ENCODE peak calls at places on chromosomes 13 and 19, in four cellular contexts. One of them, this sample, is unnamed.
A peak's percentile ranks its signal among the peaks of the same experiment; 100 is the strongest.

GRCh38 chr13:23767806-23768205 is 121.4 kb downstream of the MIPEP start:
- DNase-seq in OCI-LY7: no peak
- DNase-seq in keratinocyte: no peak
- DNase-seq in left ventricle myocardium inferior: no peak
- DNase-seq in this sample: no peak

GRCh38 chr13:75417006-75417384 is 65.0 kb downstream of the TBC1D4 start:
- DNase-seq in keratinocyte: no peak
- DNase-seq in left ventricle myocardium inferior: no peak
- DNase-seq in OCI-LY7: no peak
- DNase-seq in this sample: no peak

GRCh38 chr13:25249001-25249543 is 38.2 kb downstream of the MTMR6 start:
- DNase-seq in left ventricle myocardium inferior: no peak
- DNase-seq in keratinocyte: no peak
- DNase-seq in OCI-LY7: peak; percentile 49
- DNase-seq in this sample: peak; percentile 24

GRCh38 chr13:83995930-83996329 is 113.7 kb upstream of the SLITRK1 start:
- DNase-seq in keratinocyte: no peak
- DNase-seq in left ventricle myocardium inferior: no peak
- DNase-seq in OCI-LY7: no peak
- DNase-seq in this sample: no peak

GRCh38 chr19:49512970-49513745 is 697 bp downstream of the FCGRT start:
- DNase-seq in keratinocyte: no peak
- DNase-seq in left ventricle myocardium inferior: peak; percentile 70
- DNase-seq in OCI-LY7: peak; percentile 59
- DNase-seq in this sample: no peak

GRCh38 chr19:27762933-27763332 is 1450.0 kb downstream of the UQCRFS1 start:
- DNase-seq in OCI-LY7: no peak
- DNase-seq in left ventricle myocardium inferior: no peak
- DNase-seq in keratinocyte: no peak
- DNase-seq in this sample: no peak

GRCh38 chr13:23616228-23616627 is 46.0 kb downstream of the TNFRSF19 start:
- DNase-seq in left ventricle myocardium inferior: no peak
- DNase-seq in keratinocyte: no peak
- DNase-seq in OCI-LY7: no peak
- DNase-seq in this sample: no peak

GRCh38 chr13:47294691-47295090 is 397.8 kb upstream of the HTR2A start:
- DNase-seq in keratinocyte: no peak
- DNase-seq in left ventricle myocardium inferior: no peak
- DNase-seq in OCI-LY7: no peak
- DNase-seq in this sample: no peak

GRCh38 chr19:7953060-7953459 is 9.6 kb upstream of the TIMM44 start:
- DNase-seq in OCI-LY7: no peak
- DNase-seq in keratinocyte: no peak
- DNase-seq in left ventricle myocardium inferior: no peak
- DNase-seq in this sample: no peak

GRCh38 chr13:94342436-94343242 is 136.8 kb downstream of the DCT start:
- DNase-seq in OCI-LY7: no peak
- DNase-seq in keratinocyte: no peak
- DNase-seq in left ventricle myocardium inferior: no peak
- DNase-seq in this sample: no peak

GRCh38 chr19:49297403-49297802 is 27.6 kb downstream of the SLC6A16 start:
- DNase-seq in keratinocyte: no peak
- DNase-seq in left ventricle myocardium inferior: no peak
- DNase-seq in OCI-LY7: no peak
- DNase-seq in this sample: no peak

GRCh38 chr13:61727714-61728275 is 312.1 kb upstream of the PCDH20 start:
- DNase-seq in left ventricle myocardium inferior: no peak
- DNase-seq in keratinocyte: no peak
- DNase-seq in OCI-LY7: no peak
- DNase-seq in this sample: no peak

GRCh38 chr19:57359300-57359699 is 4.1 kb upstream of the TRAPPC2B start:
- DNase-seq in left ventricle myocardium inferior: no peak
- DNase-seq in OCI-LY7: no peak
- DNase-seq in keratinocyte: no peak
- DNase-seq in this sample: no peak

GRCh38 chr19:57363734-57364181 is 407 bp downstream of the TRAPPC2B start:
- DNase-seq in OCI-LY7: peak; percentile 17
- DNase-seq in keratinocyte: no peak
- DNase-seq in left ventricle myocardium inferior: no peak
- DNase-seq in this sample: no peak

GRCh38 chr19:57362997-57363705 is at the start of the genes TRAPPC2B and ZNF547:
- DNase-seq in left ventricle myocardium inferior: peak; percentile 100
- DNase-seq in OCI-LY7: peak; percentile 99
- DNase-seq in keratinocyte: peak; percentile 94
- DNase-seq in this sample: peak; percentile 99

GRCh38 chr19:57357406-57357805 is 5.9 kb upstream of the TRAPPC2B start:
- DNase-seq in OCI-LY7: no peak
- DNase-seq in keratinocyte: no peak
- DNase-seq in left ventricle myocardium inferior: no peak
- DNase-seq in this sample: no peak

GRCh38 chr19:57362419-57362818 is 932 bp upstream of the TRAPPC2B start:
- DNase-seq in left ventricle myocardium inferior: no peak
- DNase-seq in keratinocyte: no peak
- DNase-seq in OCI-LY7: no peak
- DNase-seq in this sample: no peak
- H3K4me3 ChIP-seq in left ventricle myocardium inferior: peak overlapping the region; percentile 88
- H3K4me3 ChIP-seq in keratinocyte: peak overlapping the region; percentile 88
- H3K4me3 ChIP-seq in OCI-LY7: peak overlapping the region; percentile 83
- H3K4me3 ChIP-seq in this sample: peak overlapping the region; percentile 65

GRCh38 chr19:29671393-29672076 is 6.3 kb downstream of the PLEKHF1 start:
- DNase-seq in left ventricle myocardium inferior: peak; percentile 68
- DNase-seq in keratinocyte: peak; percentile 99
- DNase-seq in OCI-LY7: peak; percentile 34
- DNase-seq in this sample: peak; percentile 94
- TF ChIP-seq CTCF in left ventricle myocardium inferior: peak; percentile 57
- TF ChIP-seq CTCF in keratinocyte: peak; percentile 51
- TF ChIP-seq CTCF in OCI-LY7: peak; percentile 52
- TF ChIP-seq CTCF in this sample: peak; percentile 76

DNA sequence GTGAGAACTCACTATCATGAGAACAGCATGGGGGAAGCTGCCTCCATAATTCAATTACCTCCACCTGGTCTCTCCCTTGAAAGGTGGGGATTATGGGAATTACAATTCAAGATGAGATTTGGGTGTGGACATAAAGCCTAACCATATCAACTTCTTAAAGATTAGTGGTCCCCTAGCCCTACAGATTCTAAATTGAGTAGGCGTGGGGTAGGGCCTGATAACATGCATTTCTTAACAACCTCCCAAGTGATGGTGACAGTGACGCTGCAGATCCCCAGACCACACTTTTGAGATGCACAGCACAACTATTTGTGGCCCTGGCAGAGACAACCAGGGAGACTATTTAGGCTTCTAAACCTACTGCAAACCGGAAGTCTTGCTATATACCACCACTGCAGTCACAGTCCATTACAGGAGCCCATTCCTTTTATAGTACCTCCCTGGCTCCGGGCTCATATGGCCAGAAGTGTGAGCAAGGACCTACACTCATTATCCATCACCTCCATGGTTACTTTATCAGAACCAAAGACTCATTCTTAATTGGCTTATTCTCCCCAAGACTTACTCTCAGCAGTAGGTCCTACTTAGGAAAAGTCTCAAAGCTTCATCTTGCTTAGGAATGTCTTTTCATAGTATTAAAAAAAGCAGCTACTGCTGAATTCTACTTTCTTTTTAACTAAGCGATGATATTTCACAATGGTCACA is 2.1 kb upstream of the DPY19L3 start:
- DNase-seq in left ventricle myocardium inferior: no peak
- DNase-seq in OCI-LY7: no peak
- DNase-seq in keratinocyte: no peak
- DNase-seq in this sample: no peak
- H3K4me3 ChIP-seq in left ventricle myocardium inferior: no peak overlapping the region
- H3K4me3 ChIP-seq in OCI-LY7: no peak overlapping the region
- H3K4me3 ChIP-seq in keratinocyte: no peak overlapping the region
- H3K4me3 ChIP-seq in this sample: no peak overlapping the region

GRCh38 chr13:70623260-70623659 is 515.0 kb upstream of the KLHL1 start:
- DNase-seq in OCI-LY7: peak; percentile 9
- DNase-seq in keratinocyte: no peak
- DNase-seq in left ventricle myocardium inferior: no peak
- DNase-seq in this sample: no peak
- TF ChIP-seq CTCF in OCI-LY7: peak; percentile 83
- TF ChIP-seq CTCF in keratinocyte: no peak
- TF ChIP-seq CTCF in left ventricle myocardium inferior: peak; percentile 51
- TF ChIP-seq CTCF in this sample: peak; percentile 5

DNA sequence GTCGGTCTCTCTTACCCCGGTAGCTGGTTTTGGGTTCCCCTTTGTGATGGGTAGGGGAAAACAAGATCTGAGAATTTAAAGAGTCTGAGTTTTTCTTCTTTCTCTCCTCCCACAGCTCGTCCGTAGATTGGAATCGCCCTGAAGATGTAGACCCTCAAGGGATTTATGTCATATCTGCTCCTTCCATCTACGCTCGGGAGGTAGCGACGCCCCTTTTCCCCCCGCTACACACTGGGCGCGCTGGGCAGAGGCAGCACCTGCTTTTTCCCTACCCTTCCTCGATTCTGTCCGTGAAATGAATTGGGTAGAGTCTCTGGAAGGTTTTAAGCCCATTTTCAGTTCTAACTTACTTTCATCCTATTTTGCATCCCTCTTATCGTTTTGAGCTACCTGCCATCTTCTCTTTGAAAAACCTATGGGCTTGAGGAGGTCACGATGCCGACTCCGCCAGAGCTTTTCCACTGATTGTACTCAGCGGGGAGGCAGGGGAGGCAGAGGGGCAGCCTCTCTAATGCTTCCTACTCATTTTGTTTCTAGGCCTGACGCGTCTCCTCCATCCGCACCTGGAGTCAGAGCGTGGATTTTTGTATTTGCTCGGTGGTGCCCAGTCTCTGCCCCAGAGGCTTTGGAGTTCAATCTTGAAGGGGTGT is 7.1 kb upstream of the SELENOV start:
- DNase-seq in left ventricle myocardium inferior: no peak
- DNase-seq in keratinocyte: no peak
- DNase-seq in OCI-LY7: no peak
- DNase-seq in this sample: no peak
- H3K4me3 ChIP-seq in left ventricle myocardium inferior: peak overlapping the region; percentile 62
- H3K4me3 ChIP-seq in keratinocyte: peak overlapping the region; percentile 37
- H3K4me3 ChIP-seq in OCI-LY7: peak overlapping the region; percentile 64
- H3K4me3 ChIP-seq in this sample: peak overlapping the region; percentile 61

GRCh38 chr19:45315304-45315703 is 7.4 kb downstream of the CKM start:
- DNase-seq in left ventricle myocardium inferior: no peak
- DNase-seq in keratinocyte: no peak
- DNase-seq in OCI-LY7: no peak
- DNase-seq in this sample: no peak
- TF ChIP-seq CTCF in left ventricle myocardium inferior: no peak
- TF ChIP-seq CTCF in keratinocyte: no peak
- TF ChIP-seq CTCF in OCI-LY7: no peak
- TF ChIP-seq CTCF in this sample: no peak

GRCh38 chr13:36325912-36326311 is 20.3 kb downstream of the SPART start:
- DNase-seq in left ventricle myocardium inferior: no peak
- DNase-seq in OCI-LY7: no peak
- DNase-seq in keratinocyte: no peak
- DNase-seq in this sample: no peak
- H3K4me3 ChIP-seq in left ventricle myocardium inferior: no peak overlapping the region
- H3K4me3 ChIP-seq in OCI-LY7: no peak overlapping the region
- H3K4me3 ChIP-seq in keratinocyte: no peak overlapping the region
- H3K4me3 ChIP-seq in this sample: no peak overlapping the region

This sample was measured in GM12864.